ENCODE peak calls at places on chromosomes 12 and 14, in six cellular contexts. One of them, this sample, is unnamed.

GRCh38 chr12:81187686-81188085 is 109.8 kb downstream of the ACSS3 start:
- DNase-seq in HCT116: no peak
- DNase-seq in prostate gland: no peak
- DNase-seq in PC-3: peak; percentile 26
- DNase-seq in SK-N-SH: no peak
- DNase-seq in CD4-positive, alpha-beta memory T cell: no peak
- DNase-seq in this sample: no peak

GRCh38 chr14:47976139-47976538 is 300.7 kb upstream of the MDGA2 start:
- DNase-seq in HCT116: no peak
- DNase-seq in prostate gland: no peak
- DNase-seq in PC-3: no peak
- DNase-seq in SK-N-SH: no peak
- DNase-seq in CD4-positive, alpha-beta memory T cell: no peak
- DNase-seq in this sample: no peak

GRCh38 chr12:104549820-104550480 is 93.2 kb downstream of the CHST11 start:
- DNase-seq in HCT116: peak; percentile 36
- DNase-seq in prostate gland: no peak
- DNase-seq in PC-3: no peak
- DNase-seq in SK-N-SH: no peak
- DNase-seq in CD4-positive, alpha-beta memory T cell: no peak
- DNase-seq in this sample: no peak

GRCh38 chr12:4911316-4911994 is 1.8 kb downstream of the KCNA1 start:
- DNase-seq in HCT116: no peak
- DNase-seq in prostate gland: no peak
- DNase-seq in PC-3: no peak
- DNase-seq in SK-N-SH: no peak
- DNase-seq in CD4-positive, alpha-beta memory T cell: no peak
- DNase-seq in this sample: no peak

GRCh38 chr12:65121049-65121955 is at the start of gene WIF1:
- DNase-seq in HCT116: no peak
- DNase-seq in prostate gland: peak; percentile 39
- DNase-seq in PC-3: peak; percentile 10
- DNase-seq in SK-N-SH: peak; percentile 69
- DNase-seq in CD4-positive, alpha-beta memory T cell: peak; percentile 2
- DNase-seq in this sample: no peak

GRCh38 chr12:5171701-5172100 is 128.0 kb downstream of the KCNA5 start:
- DNase-seq in HCT116: peak; percentile 23
- DNase-seq in prostate gland: peak; percentile 34
- DNase-seq in PC-3: peak; percentile 46
- DNase-seq in SK-N-SH: peak; percentile 51
- DNase-seq in CD4-positive, alpha-beta memory T cell: no peak
- DNase-seq in this sample: no peak

GRCh38 chr14:69090187-69090789 is 62.6 kb downstream of the DCAF5 start:
- DNase-seq in HCT116: peak; percentile 45
- DNase-seq in prostate gland: peak; percentile 51
- DNase-seq in PC-3: peak; percentile 82
- DNase-seq in SK-N-SH: peak; percentile 32
- DNase-seq in CD4-positive, alpha-beta memory T cell: peak; percentile 31
- DNase-seq in this sample: no peak

GRCh38 chr14:104171029-104171697 is 32.8 kb downstream of the KIF26A start:
- DNase-seq in HCT116: no peak
- DNase-seq in prostate gland: no peak
- DNase-seq in PC-3: peak; percentile 51
- DNase-seq in SK-N-SH: no peak
- DNase-seq in CD4-positive, alpha-beta memory T cell: no peak
- DNase-seq in this sample: no peak

GRCh38 chr12:6047249-6048227 is 76.9 kb downstream of the VWF start:
- DNase-seq in HCT116: no peak
- DNase-seq in prostate gland: no peak
- DNase-seq in PC-3: no peak
- DNase-seq in SK-N-SH: no peak
- DNase-seq in CD4-positive, alpha-beta memory T cell: no peak
- DNase-seq in this sample: no peak

GRCh38 chr12:14403711-14404164 is 38.3 kb downstream of the ATF7IP start:
- DNase-seq in HCT116: no peak
- DNase-seq in prostate gland: no peak
- DNase-seq in PC-3: peak; percentile 29
- DNase-seq in SK-N-SH: peak; percentile 39
- DNase-seq in CD4-positive, alpha-beta memory T cell: peak; percentile 71
- DNase-seq in this sample: no peak

GRCh38 chr14:68807987-68808386 is 15.1 kb upstream of the ZFP36L1 start:
- DNase-seq in HCT116: no peak
- DNase-seq in prostate gland: no peak
- DNase-seq in PC-3: no peak
- DNase-seq in SK-N-SH: peak; percentile 27
- DNase-seq in CD4-positive, alpha-beta memory T cell: no peak
- DNase-seq in this sample: no peak

GRCh38 chr12:115570271-115570777 is 707.2 kb downstream of the MED13L start:
- DNase-seq in HCT116: no peak
- DNase-seq in prostate gland: no peak
- DNase-seq in PC-3: peak; percentile 95
- DNase-seq in SK-N-SH: peak; percentile 72
- DNase-seq in CD4-positive, alpha-beta memory T cell: no peak
- DNase-seq in this sample: no peak

GRCh38 chr12:65891219-65891618 is 66.9 kb downstream of the HMGA2 start:
- DNase-seq in HCT116: no peak
- DNase-seq in prostate gland: no peak
- DNase-seq in PC-3: peak; percentile 33
- DNase-seq in SK-N-SH: no peak
- DNase-seq in CD4-positive, alpha-beta memory T cell: no peak
- DNase-seq in this sample: no peak

GRCh38 chr12:85642810-85643209 is 193.4 kb downstream of the RASSF9 start:
- DNase-seq in HCT116: no peak
- DNase-seq in prostate gland: no peak
- DNase-seq in PC-3: peak; percentile 45
- DNase-seq in SK-N-SH: no peak
- DNase-seq in CD4-positive, alpha-beta memory T cell: no peak
- DNase-seq in this sample: no peak

GRCh38 chr12:11706509-11707331 is 57.2 kb downstream of the ETV6 start:
- DNase-seq in HCT116: no peak
- DNase-seq in prostate gland: peak; percentile 75
- DNase-seq in PC-3: no peak
- DNase-seq in SK-N-SH: no peak
- DNase-seq in CD4-positive, alpha-beta memory T cell: no peak
- DNase-seq in this sample: no peak

GRCh38 chr14:32263939-32264567 is 61.0 kb upstream of the RNU6-8 start:
- DNase-seq in HCT116: no peak
- DNase-seq in prostate gland: no peak
- DNase-seq in PC-3: no peak
- DNase-seq in SK-N-SH: no peak
- DNase-seq in CD4-positive, alpha-beta memory T cell: no peak
- DNase-seq in this sample: no peak

GRCh38 chr12:112841891-112842290 is 50.3 kb downstream of the RPH3A start:
- DNase-seq in HCT116: no peak
- DNase-seq in prostate gland: no peak
- DNase-seq in PC-3: peak; percentile 35
- DNase-seq in SK-N-SH: no peak
- DNase-seq in CD4-positive, alpha-beta memory T cell: no peak
- DNase-seq in this sample: no peak

GRCh38 chr14:76514599-76514998 is 138.7 kb downstream of the ESRRB start:
- DNase-seq in HCT116: peak; percentile 48
- DNase-seq in prostate gland: no peak
- DNase-seq in PC-3: peak; percentile 40
- DNase-seq in SK-N-SH: no peak
- DNase-seq in CD4-positive, alpha-beta memory T cell: no peak
- DNase-seq in this sample: no peak

GRCh38 chr12:88834226-88834625 is 254.0 kb upstream of the KITLG start:
- DNase-seq in HCT116: no peak
- DNase-seq in prostate gland: no peak
- DNase-seq in PC-3: peak; percentile 63
- DNase-seq in SK-N-SH: no peak
- DNase-seq in CD4-positive, alpha-beta memory T cell: no peak
- DNase-seq in this sample: no peak

GRCh38 chr14:42407153-42407552 is 800.5 kb downstream of the LRFN5 start:
- DNase-seq in HCT116: no peak
- DNase-seq in prostate gland: no peak
- DNase-seq in PC-3: no peak
- DNase-seq in SK-N-SH: no peak
- DNase-seq in CD4-positive, alpha-beta memory T cell: no peak
- DNase-seq in this sample: no peak

GRCh38 chr14:97513891-97514290 is 716.7 kb downstream of the VRK1 start:
- DNase-seq in HCT116: no peak
- DNase-seq in prostate gland: no peak
- DNase-seq in PC-3: no peak
- DNase-seq in SK-N-SH: no peak
- DNase-seq in CD4-positive, alpha-beta memory T cell: no peak
- DNase-seq in this sample: no peak

GRCh38 chr12:118436986-118437385 is 60.6 kb downstream of the SUDS3 start:
- DNase-seq in HCT116: no peak
- DNase-seq in prostate gland: no peak
- DNase-seq in PC-3: no peak
- DNase-seq in SK-N-SH: no peak
- DNase-seq in CD4-positive, alpha-beta memory T cell: no peak
- DNase-seq in this sample: no peak

GRCh38 chr14:33790996-33791395 is 159.9 kb downstream of the EGLN3 start:
- DNase-seq in HCT116: no peak
- DNase-seq in prostate gland: no peak
- DNase-seq in PC-3: no peak
- DNase-seq in SK-N-SH: no peak
- DNase-seq in CD4-positive, alpha-beta memory T cell: no peak
- DNase-seq in this sample: no peak

GRCh38 chr14:35985504-35986218 is 159.5 kb downstream of the BRMS1L start:
- DNase-seq in HCT116: peak; percentile 15
- DNase-seq in prostate gland: no peak
- DNase-seq in PC-3: no peak
- DNase-seq in SK-N-SH: no peak
- DNase-seq in CD4-positive, alpha-beta memory T cell: no peak
- DNase-seq in this sample: no peak

GRCh38 chr12:14393736-14394135 is 28.3 kb downstream of the ATF7IP start:
- DNase-seq in HCT116: no peak
- DNase-seq in prostate gland: no peak
- DNase-seq in PC-3: no peak
- DNase-seq in SK-N-SH: no peak
- DNase-seq in CD4-positive, alpha-beta memory T cell: no peak
- DNase-seq in this sample: no peak

GRCh38 chr14:103562385-103563088 is at the start of the genes BAG5 and COA8:
- DNase-seq in HCT116: peak; percentile 76
- DNase-seq in prostate gland: peak; percentile 73
- DNase-seq in PC-3: peak; percentile 79
- DNase-seq in SK-N-SH: peak; percentile 96
- DNase-seq in CD4-positive, alpha-beta memory T cell: peak; percentile 91
- DNase-seq in this sample: peak; percentile 66

GRCh38 chr14:71507681-71508080 is 424.5 kb upstream of the RGS6 start:
- DNase-seq in HCT116: no peak
- DNase-seq in prostate gland: no peak
- DNase-seq in PC-3: no peak
- DNase-seq in SK-N-SH: no peak
- DNase-seq in CD4-positive, alpha-beta memory T cell: no peak
- DNase-seq in this sample: no peak

GRCh38 chr12:96811083-96811482 is 96.0 kb upstream of the NEDD1 start:
- DNase-seq in HCT116: no peak
- DNase-seq in prostate gland: no peak
- DNase-seq in PC-3: peak; percentile 99
- DNase-seq in SK-N-SH: no peak
- DNase-seq in CD4-positive, alpha-beta memory T cell: no peak
- DNase-seq in this sample: no peak

GRCh38 chr14:73997944-73998451 is 21.1 kb downstream of the ENTPD5 start:
- DNase-seq in HCT116: no peak
- DNase-seq in prostate gland: peak; percentile 44
- DNase-seq in PC-3: no peak
- DNase-seq in SK-N-SH: no peak
- DNase-seq in CD4-positive, alpha-beta memory T cell: no peak
- DNase-seq in this sample: no peak

GRCh38 chr12:124754949-124755800 is 108.5 kb downstream of the SCARB1 start:
- DNase-seq in HCT116: no peak
- DNase-seq in prostate gland: peak; percentile 72
- DNase-seq in PC-3: no peak
- DNase-seq in SK-N-SH: peak; percentile 75
- DNase-seq in CD4-positive, alpha-beta memory T cell: no peak
- DNase-seq in this sample: no peak

GRCh38 chr14:103840016-103840415 is 7.4 kb downstream of the PPP1R13B start:
- DNase-seq in HCT116: no peak
- DNase-seq in prostate gland: no peak
- DNase-seq in PC-3: no peak
- DNase-seq in SK-N-SH: no peak
- DNase-seq in CD4-positive, alpha-beta memory T cell: no peak
- DNase-seq in this sample: no peak

GRCh38 chr12:122048156-122048555 is 26.5 kb downstream of the BCL7A start:
- DNase-seq in HCT116: no peak
- DNase-seq in prostate gland: no peak
- DNase-seq in PC-3: no peak
- DNase-seq in SK-N-SH: no peak
- DNase-seq in CD4-positive, alpha-beta memory T cell: no peak
- DNase-seq in this sample: no peak

GRCh38 chr14:64704743-64705405 is 650 bp downstream of the PLEKHG3 start:
- DNase-seq in HCT116: no peak
- DNase-seq in prostate gland: peak; percentile 49
- DNase-seq in PC-3: no peak
- DNase-seq in SK-N-SH: peak; percentile 79
- DNase-seq in CD4-positive, alpha-beta memory T cell: no peak
- DNase-seq in this sample: no peak
- H3K27ac ChIP-seq in HCT116: peak overlapping the region; percentile 86
- H3K27ac ChIP-seq in prostate gland: peak overlapping the region; percentile 77
- H3K27ac ChIP-seq in PC-3: peak overlapping the region; percentile 48
- H3K27ac ChIP-seq in SK-N-SH: peak overlapping the region; percentile 71
- H3K27ac ChIP-seq in CD4-positive, alpha-beta memory T cell: peak overlapping the region; percentile 80
- H3K27ac ChIP-seq in this sample: peak overlapping the region; percentile 90

DNA sequence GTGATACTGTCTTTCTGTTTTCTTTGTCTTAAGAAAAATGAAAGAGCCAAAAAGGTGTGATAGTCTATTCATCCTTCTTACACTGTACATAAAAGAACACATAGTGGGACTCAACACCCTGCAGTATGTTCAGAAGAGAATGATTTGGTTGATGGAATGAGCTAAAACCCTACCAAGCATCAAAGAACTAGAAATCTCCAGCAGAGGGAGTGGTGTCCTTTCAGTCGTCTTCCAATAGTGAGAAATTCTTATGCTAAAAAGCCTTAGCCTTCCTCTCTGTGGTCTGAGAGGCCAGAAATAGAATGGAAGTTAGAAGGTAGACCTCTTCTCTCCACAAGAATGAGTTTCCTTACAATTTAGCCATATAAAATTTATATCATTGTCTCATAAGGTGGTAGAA is 393.4 kb upstream of the SEL1L start:
- DNase-seq in HCT116: no peak
- DNase-seq in prostate gland: no peak
- DNase-seq in PC-3: no peak
- DNase-seq in SK-N-SH: no peak
- DNase-seq in CD4-positive, alpha-beta memory T cell: no peak
- DNase-seq in this sample: no peak
- H3K4me3 ChIP-seq in HCT116: no peak overlapping the region
- H3K4me3 ChIP-seq in prostate gland: no peak overlapping the region
- H3K4me3 ChIP-seq in PC-3: no peak overlapping the region
- H3K4me3 ChIP-seq in SK-N-SH: no peak overlapping the region
- H3K4me3 ChIP-seq in CD4-positive, alpha-beta memory T cell: no peak overlapping the region
- H3K4me3 ChIP-seq in this sample: no peak overlapping the region

GRCh38 chr12:93595336-93595735 is 22.9 kb downstream of the SOCS2 start:
- DNase-seq in HCT116: no peak
- DNase-seq in prostate gland: no peak
- DNase-seq in PC-3: no peak
- DNase-seq in SK-N-SH: no peak
- DNase-seq in CD4-positive, alpha-beta memory T cell: no peak
- DNase-seq in this sample: no peak
- H3K4me1 ChIP-seq in HCT116: no peaks in the 10 kb centered on the region
- H3K4me1 ChIP-seq in prostate gland: no peaks in the 10 kb centered on the region
- H3K4me1 ChIP-seq in PC-3: no peaks in the 10 kb centered on the region
- H3K4me1 ChIP-seq in SK-N-SH: no peaks in the 10 kb centered on the region
- H3K4me1 ChIP-seq in CD4-positive, alpha-beta memory T cell: peaks cover 12% of the 10 kb centered on the region
- H3K4me1 ChIP-seq in this sample: peaks cover 10% of the 10 kb centered on the region

GRCh38 chr14:39668449-39668848 is 236.2 kb upstream of the FBXO33 start:
- DNase-seq in HCT116: no peak
- DNase-seq in prostate gland: no peak
- DNase-seq in PC-3: no peak
- DNase-seq in SK-N-SH: no peak
- DNase-seq in CD4-positive, alpha-beta memory T cell: no peak
- DNase-seq in this sample: no peak

GRCh38 chr14:39673141-39674133 is 241.2 kb upstream of the FBXO33 start:
- DNase-seq in HCT116: no peak
- DNase-seq in prostate gland: no peak
- DNase-seq in PC-3: peak; percentile 4
- DNase-seq in SK-N-SH: no peak
- DNase-seq in CD4-positive, alpha-beta memory T cell: no peak
- DNase-seq in this sample: no peak
- H3K27ac ChIP-seq in HCT116: no peak overlapping the region
- H3K27ac ChIP-seq in prostate gland: no peak overlapping the region
- H3K27ac ChIP-seq in PC-3: no peak overlapping the region
- H3K27ac ChIP-seq in SK-N-SH: no peak overlapping the region
- H3K27ac ChIP-seq in CD4-positive, alpha-beta memory T cell: no peak overlapping the region
- H3K27ac ChIP-seq in this sample: no peak overlapping the region

This sample was measured in effector memory CD4-positive, alpha-beta T cell.